ENCODE peak calls at places on chromosome 6, in four cellular contexts. A is NCI-H446 treated with DMSO at 0.1 percent for 48 hours, W is HuH-7.5, X is left ventricle myocardium inferior. V is an unnamed sample.

GRCh38 chr6:10947966-10948365 is 61.1 kb downstream of the SYCP2L start:
- DNase-seq in A (no peak), W (no peak), X (no peak), V (no peak)

GRCh38 chr6:158560787-158561246 is 926 bp downstream of the TMEM181 start:
- DNase-seq in A (no peak), W (no peak), X (no peak), V (no peak)

GRCh38 chr6:166768761-166769160 is 141.7 kb upstream of the RPS6KA2 start:
- DNase-seq in A (no peak), W (no peak), X (no peak), V (no peak)

GRCh38 chr6:54717849-54718455 is 128.6 kb upstream of the FAM83B start:
- DNase-seq in A (peak; percentile 33), W (no peak), X (no peak), V (no peak)

GRCh38 chr6:125839879-125840278 is 49.1 kb downstream of the NCOA7 start:
- DNase-seq in A (no peak), W (no peak), X (no peak), V (no peak)

GRCh38 chr6:104940881-104941693 is 15.8 kb upstream of the LIN28B start:
- DNase-seq in A (peak; percentile 43), W (no peak), X (no peak), V (peak; percentile 76)

GRCh38 chr6:105321207-105321606 is 81.7 kb downstream of the PREP start:
- DNase-seq in A (no peak), W (no peak), X (no peak), V (no peak)

GRCh38 chr6:88867841-88868558 is 95.4 kb downstream of the RNGTT start:
- DNase-seq in A (no peak), W (no peak), X (no peak), V (no peak)

GRCh38 chr6:166343157-166343502 is 785 bp upstream of the SFT2D1 start:
- DNase-seq in A (no peak), W (no peak), X (no peak), V (no peak)

GRCh38 chr6:25022140-25022553 is 86.4 kb upstream of the RIPOR2 start:
- DNase-seq in A (no peak), W (no peak), X (no peak), V (no peak)

GRCh38 chr6:149864578-149865535 is 698 bp upstream of the LRP11 start:
- DNase-seq in A (peak; percentile 58), W (peak; percentile 67), X (no peak), V (no peak)

GRCh38 chr6:28353981-28354676 is 4.4 kb downstream of the ZKSCAN3 start:
- DNase-seq in A (no peak), W (no peak), X (peak; percentile 30), V (peak; percentile 76)

GRCh38 chr6:170370413-170370812 is 63.9 kb downstream of the FAM120B start:
- DNase-seq in A (no peak), W (no peak), X (no peak), V (no peak)

GRCh38 chr6:36874016-36874442 is 574 bp downstream of the PPIL1 start:
- DNase-seq in A (no peak), W (no peak), X (no peak), V (peak; percentile 81)

GRCh38 chr6:90183587-90184333 is 112.9 kb downstream of the BACH2 start:
- DNase-seq in A (no peak), W (no peak), X (no peak), V (no peak)